ENCODE peak calls at places on chromosomes 5 and 9, in eight cellular contexts. T is activated CD8-positive, alpha-beta T cell treated with anti-CD3 and anti-CD28 coated beads for 36 hours; O is H9; W is K562; I is fibroblast of pulmonary artery; E is cardiac muscle cell; B is tibial artery; S is lower lobe of right lung. X is an unnamed sample.

GRCh38 chr5:132830436-132831094 is at the start of gene SHROOM1:
- DNase-seq in I (peak; percentile 43), O (peak; percentile 66), E (peak; percentile 66), B (peak; percentile 78), T (peak; percentile 45), S (peak; percentile 85), W (peak; percentile 90), X (no peak)

GRCh38 chr9:131668439-131669233 is 71.2 kb downstream of the RAPGEF1 start:
- DNase-seq in B (no peak), E (peak; percentile 35), W (peak; percentile 33), I (peak; percentile 43), O (no peak), T (peak; percentile 87), S (no peak), X (peak; percentile 76)

GRCh38 chr5:158174918-158175663 is 316.1 kb upstream of the CLINT1 start:
- DNase-seq in O (peak; percentile 84), I (peak; percentile 73), T (peak; percentile 72), W (peak; percentile 56), S (peak; percentile 53), E (peak; percentile 82), B (peak; percentile 82), X (no peak)

GRCh38 chr9:75197521-75197920 is 109.2 kb downstream of the OSTF1 start:
- DNase-seq in I (peak; percentile 35), T (no peak), B (no peak), O (no peak), S (no peak), E (peak; percentile 48), W (no peak), X (no peak)

GRCh38 chr9:36164989-36165388 is 4.2 kb upstream of the CCIN start:
- DNase-seq in W (no peak), E (no peak), B (no peak), I (no peak), S (no peak), T (no peak), O (peak; percentile 43), X (no peak)

GRCh38 chr5:134073404-134073803 is 41.1 kb upstream of the TCF7 start:
- DNase-seq in I (peak; percentile 20), T (no peak), W (no peak), E (no peak), B (no peak), O (no peak), S (no peak), X (no peak)

GRCh38 chr9:136239135-136239962 is 6.3 kb downstream of the QSOX2 start:
- DNase-seq in I (no peak), T (no peak), O (no peak), S (no peak), W (no peak), E (no peak), B (no peak), X (no peak)

GRCh38 chr9:120343416-120343815 is 236.6 kb downstream of the CDK5RAP2 start:
- DNase-seq in B (no peak), T (no peak), O (no peak), I (no peak), S (no peak), E (no peak), W (no peak), X (no peak)

GRCh38 chr5:60377826-60378225 is 322.1 kb downstream of the DEPDC1B start:
- DNase-seq in I (no peak), S (no peak), E (no peak), W (no peak), B (no peak), T (no peak), O (no peak), X (no peak)

GRCh38 chr9:9061599-9061998 is 1262.0 kb upstream of the DMAC1 start:
- DNase-seq in O (no peak), B (no peak), W (no peak), T (no peak), E (no peak), S (no peak), I (no peak), X (no peak)

GRCh38 chr5:84080908-84081307 is 303.8 kb downstream of the EDIL3 start:
- DNase-seq in T (no peak), E (no peak), B (no peak), S (no peak), W (no peak), I (no peak), O (no peak), X (no peak)

GRCh38 chr5:133485468-133485867 is 126.9 kb downstream of the FSTL4 start:
- DNase-seq in O (no peak), W (no peak), B (peak; percentile 20), E (no peak), S (peak; percentile 52), T (no peak), I (no peak), X (no peak)

GRCh38 chr5:132653716-132654115 is 4.3 kb upstream of the IL13 start:
- DNase-seq in S (no peak), E (no peak), T (no peak), O (no peak), B (no peak), I (peak; percentile 12), W (no peak), X (no peak)

GRCh38 chr9:76232861-76233499 is 161.2 kb downstream of the RFK start:
- DNase-seq in I (no peak), O (no peak), W (no peak), S (no peak), B (no peak), T (no peak), E (no peak), X (no peak)

GRCh38 chr5:148437249-148437648 is 53.5 kb downstream of the FBXO38 start:
- DNase-seq in S (no peak), B (no peak), T (peak; percentile 35), W (no peak), O (no peak), I (no peak), E (no peak), X (no peak)

GRCh38 chr9:26833792-26834191 is 58.8 kb downstream of the CAAP1 start:
- DNase-seq in E (no peak), T (no peak), B (no peak), I (no peak), W (no peak), O (peak; percentile 53), S (no peak), X (no peak)

GRCh38 chr9:92722386-92723298 is 42.0 kb downstream of the BICD2 start:
- DNase-seq in B (no peak), W (no peak), S (peak; percentile 51), E (no peak), I (no peak), T (no peak), O (no peak), X (no peak)

GRCh38 chr9:101398930-101399640 is 434 bp downstream of the ZNF189 start:
- DNase-seq in B (no peak), S (no peak), T (peak; percentile 15), O (no peak), W (peak; percentile 43), E (no peak), I (no peak), X (peak; percentile 46)

GRCh38 chr5:95390812-95391492 is at the start of gene FAM81B:
- DNase-seq in I (peak; percentile 38), S (no peak), E (no peak), W (no peak), T (no peak), B (no peak), O (no peak), X (no peak)

GRCh38 chr5:93273176-93273575 is 307.8 kb downstream of the NR2F1-AS1 start:
- DNase-seq in S (no peak), T (no peak), I (peak; percentile 63), E (peak; percentile 65), B (no peak), W (no peak), O (no peak), X (no peak)

GRCh38 chr9:4739587-4740372 is 1.2 kb downstream of the AK3 start:
- DNase-seq in O (no peak), I (peak; percentile 24), E (peak; percentile 17), S (no peak), W (no peak), B (no peak), T (no peak), X (no peak)

GRCh38 chr5:176748967-176749935 is 61.1 kb upstream of the UNC5A start:
- DNase-seq in T (no peak), I (no peak), S (no peak), E (no peak), W (no peak), B (no peak), O (no peak), X (peak; percentile 27)

GRCh38 chr9:15513335-15513734 is 2.6 kb upstream of the PSIP1 start:
- DNase-seq in S (no peak), I (peak; percentile 35), B (no peak), E (peak; percentile 45), T (peak; percentile 41), O (peak; percentile 80), W (peak; percentile 16), X (no peak)

GRCh38 chr9:84397822-84398221 is 57.3 kb upstream of the SLC28A3 start:
- DNase-seq in B (no peak), I (peak; percentile 57), O (no peak), E (peak; percentile 60), T (no peak), W (no peak), S (no peak), X (no peak)

GRCh38 chr9:123957731-123958130 is 27.8 kb upstream of the DENND1A start:
- DNase-seq in I (no peak), E (no peak), B (no peak), T (no peak), O (no peak), S (no peak), W (no peak), X (no peak)

DNA sequence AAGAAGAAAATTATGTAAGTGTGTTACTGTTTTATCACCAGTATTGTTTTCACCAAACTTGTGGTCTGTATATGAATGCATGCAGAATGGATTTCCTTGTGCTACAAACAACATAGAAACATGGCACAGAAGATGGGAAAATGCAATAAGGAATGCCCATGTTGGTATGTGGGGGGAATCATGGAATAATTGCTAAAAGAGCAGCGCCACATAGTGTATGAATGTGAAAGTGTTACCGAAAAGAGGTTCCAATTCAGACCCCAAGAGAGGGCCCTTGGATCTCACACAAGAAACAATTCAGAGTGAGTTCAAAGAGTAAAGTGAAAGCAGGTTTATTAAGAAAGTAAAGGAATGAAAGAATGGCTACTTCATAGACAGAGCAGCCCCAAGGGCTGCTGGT is 26.4 kb upstream of the TYRP1 start:
- DNase-seq in W (no peak), I (peak; percentile 7), S (no peak), O (no peak), B (no peak), T (no peak), E (peak; percentile 17), X (no peak)
- TF ChIP-seq CTCF in W (no peak), I (peak; percentile 32), S (no peak), O (peak; percentile 56), B (no peak), T (no peak), E (peak; percentile 35), X (no peak)

GRCh38 chr5:141100243-141100805 is at the start of gene PCDHB3:
- DNase-seq in B (no peak), E (peak; percentile 8), T (peak; percentile 74), S (peak; percentile 45), O (peak; percentile 79), I (peak; percentile 10), W (peak; percentile 43), X (no peak)
- TF ChIP-seq CTCF in B (peak; percentile 8), E (no peak), T (peak; percentile 59), S (no peak), O (peak; percentile 85), I (no peak), W (peak; percentile 42), X (no peak)

GRCh38 chr9:121598167-121599000 is 53.0 kb upstream of the DAB2IP start:
- DNase-seq in W (no peak), O (peak; percentile 93), I (peak; percentile 60), B (peak; percentile 91), S (peak; percentile 89), E (peak; percentile 77), T (no peak), X (no peak)
- TF ChIP-seq CTCF in W (no peak), O (peak; percentile 32), I (peak; percentile 21), B (peak; percentile 39), S (peak; percentile 40), E (peak; percentile 25), T (no peak), X (no peak)

GRCh38 chr5:143751342-143751741 is 60.6 kb upstream of the HMHB1 start:
- DNase-seq in I (no peak), W (no peak), E (no peak), T (no peak), O (no peak), S (no peak), B (no peak), X (no peak)
- TF ChIP-seq CTCF in I (no peak), W (no peak), E (no peak), T (no peak), O (no peak), S (no peak), B (no peak), X (no peak)